ENCODE peak calls at places on chromosomes 2 and 18, in nine cellular contexts. X, P, N, D, A, T, G, E and H are unnamed samples.

GRCh38 chr2:2014251-2014761 is 270.0 kb upstream of the PXDN start:
- DNase-seq in X (no peak), P (peak; percentile 96), N (peak; percentile 41), D (no peak), A (no peak), T (no peak), G (peak; percentile 72), E (peak; percentile 13), H (peak; percentile 55)

GRCh38 chr2:241842620-241843211 is 16.0 kb downstream of the PDCD1 start:
- DNase-seq in X (no peak), P (no peak), N (no peak), D (peak; percentile 53), A (no peak), T (no peak), G (no peak), E (no peak), H (peak; percentile 68)

GRCh38 chr18:833197-833596 is 21.2 kb upstream of the YES1 start:
- DNase-seq in X (no peak), P (no peak), N (no peak), D (no peak), A (no peak), T (no peak), G (no peak), E (no peak), H (no peak)

GRCh38 chr2:78982638-78983330 is 42.7 kb upstream of the REG3G start:
- DNase-seq in X (no peak), P (no peak), N (no peak), D (no peak), A (no peak), T (no peak), G (no peak), E (no peak), H (no peak)

GRCh38 chr2:54000122-54000521 is 29.3 kb upstream of the PSME4 start:
- DNase-seq in X (no peak), P (no peak), N (no peak), D (no peak), A (no peak), T (no peak), G (no peak), E (no peak), H (no peak)

GRCh38 chr2:226030369-226031077 is 631.0 kb downstream of the NYAP2 start:
- DNase-seq in X (no peak), P (peak; percentile 2), N (no peak), D (no peak), A (no peak), T (no peak), G (no peak), E (no peak), H (no peak)

GRCh38 chr18:27985800-27986199 is 191.1 kb downstream of the CDH2 start:
- DNase-seq in X (no peak), P (no peak), N (no peak), D (no peak), A (no peak), T (no peak), G (no peak), E (no peak), H (no peak)

GRCh38 chr2:55092439-55092838 is 42.2 kb upstream of the RTN4 start:
- DNase-seq in X (no peak), P (no peak), N (no peak), D (no peak), A (no peak), T (no peak), G (no peak), E (no peak), H (no peak)

GRCh38 chr2:65974067-65974723 is 460.7 kb upstream of the MEIS1 start:
- DNase-seq in X (no peak), P (no peak), N (no peak), D (no peak), A (no peak), T (no peak), G (no peak), E (no peak), H (no peak)

GRCh38 chr2:164710252-164710633 is 89.0 kb upstream of the GRB14 start:
- DNase-seq in X (no peak), P (no peak), N (no peak), D (no peak), A (no peak), T (peak; percentile 20), G (peak; percentile 80), E (peak; percentile 25), H (no peak)

GRCh38 chr2:164655336-164655735 is 34.1 kb upstream of the GRB14 start:
- DNase-seq in X (no peak), P (peak; percentile 9), N (no peak), D (no peak), A (no peak), T (no peak), G (peak; percentile 19), E (no peak), H (no peak)

GRCh38 chr2:25814681-25815080 is 63.6 kb downstream of the ASXL2 start:
- DNase-seq in X (no peak), P (no peak), N (no peak), D (no peak), A (no peak), T (no peak), G (no peak), E (peak; percentile 9), H (no peak)

GRCh38 chr2:46747297-46747818 is 168.2 kb downstream of the MCFD2 start:
- DNase-seq in X (no peak), P (peak; percentile 35), N (peak; percentile 38), D (no peak), A (no peak), T (peak; percentile 24), G (peak; percentile 26), E (peak; percentile 26), H (no peak)

GRCh38 chr2:239305222-239305575 is 95.6 kb downstream of the HDAC4 start:
- DNase-seq in X (no peak), P (peak; percentile 46), N (no peak), D (no peak), A (no peak), T (no peak), G (no peak), E (no peak), H (no peak)

GRCh38 chr2:42047488-42048317 is at the start of gene PKDCC:
- DNase-seq in X (no peak), P (peak; percentile 94), N (peak; percentile 42), D (no peak), A (peak; percentile 11), T (peak; percentile 67), G (peak; percentile 92), E (peak; percentile 85), H (peak; percentile 93)

GRCh38 chr2:152054593-152054992 is 44.3 kb downstream of the CACNB4 start:
- DNase-seq in X (no peak), P (peak; percentile 81), N (peak; percentile 44), D (no peak), A (no peak), T (peak; percentile 83), G (peak; percentile 63), E (peak; percentile 93), H (no peak)

GRCh38 chr18:28728891-28729290 is 552.0 kb upstream of the CDH2 start:
- DNase-seq in X (no peak), P (no peak), N (no peak), D (no peak), A (no peak), T (peak; percentile 47), G (peak; percentile 45), E (peak; percentile 43), H (no peak)

GRCh38 chr2:176500921-176501320 is 231.7 kb downstream of the MTX2 start:
- DNase-seq in X (no peak), P (no peak), N (no peak), D (no peak), A (no peak), T (no peak), G (peak; percentile 8), E (peak; percentile 97), H (no peak)